ENCODE peak calls at places on chromosomes 3 and 15, in four cellular contexts. One of them, this sample, is unnamed.

GRCh38 chr15:55362641-55363040 is 43.6 kb downstream of the PIGB start:
- DNase-seq in RWPE2: no peak
- DNase-seq in OCI-LY7: no peak
- DNase-seq in neural crest cell: no peak
- DNase-seq in this sample: no peak

GRCh38 chr3:43448098-43448497 is 161.8 kb downstream of the SNRK start:
- DNase-seq in OCI-LY7: no peak
- DNase-seq in neural crest cell: no peak
- DNase-seq in RWPE2: no peak
- DNase-seq in this sample: no peak

GRCh38 chr15:63905131-63905530 is 71.4 kb upstream of the HERC1 start:
- DNase-seq in neural crest cell: no peak
- DNase-seq in RWPE2: no peak
- DNase-seq in OCI-LY7: no peak
- DNase-seq in this sample: no peak

GRCh38 chr15:60128000-60128376 is 123.9 kb downstream of the FOXB1 start:
- DNase-seq in RWPE2: no peak
- DNase-seq in OCI-LY7: no peak
- DNase-seq in neural crest cell: no peak
- DNase-seq in this sample: no peak

GRCh38 chr3:22319446-22319845 is 568.4 kb upstream of the ZNF385D start:
- DNase-seq in OCI-LY7: no peak
- DNase-seq in neural crest cell: no peak
- DNase-seq in RWPE2: no peak
- DNase-seq in this sample: no peak

GRCh38 chr3:38226273-38226672 is 39.3 kb upstream of the SLC22A13 start:
- DNase-seq in OCI-LY7: no peak
- DNase-seq in neural crest cell: no peak
- DNase-seq in RWPE2: no peak
- DNase-seq in this sample: no peak

GRCh38 chr15:40293905-40294895 is 11.3 kb upstream of the ANKRD63 start:
- DNase-seq in neural crest cell: peak; percentile 39
- DNase-seq in RWPE2: no peak
- DNase-seq in OCI-LY7: no peak
- DNase-seq in this sample: peak; percentile 84

GRCh38 chr3:96007650-96008195 is 806.7 kb upstream of the EPHA6 start:
- DNase-seq in OCI-LY7: no peak
- DNase-seq in RWPE2: no peak
- DNase-seq in neural crest cell: no peak
- DNase-seq in this sample: no peak

GRCh38 chr3:117874904-117875874 is 1159.5 kb downstream of the IGSF11 start:
- DNase-seq in OCI-LY7: no peak
- DNase-seq in RWPE2: no peak
- DNase-seq in neural crest cell: no peak
- DNase-seq in this sample: no peak

GRCh38 chr3:4889896-4890295 is 89.3 kb upstream of the BHLHE40 start:
- DNase-seq in neural crest cell: no peak
- DNase-seq in OCI-LY7: no peak
- DNase-seq in RWPE2: no peak
- DNase-seq in this sample: no peak

GRCh38 chr15:73239564-73240208 is 129.1 kb downstream of the HCN4 start:
- DNase-seq in OCI-LY7: no peak
- DNase-seq in neural crest cell: no peak
- DNase-seq in RWPE2: no peak
- DNase-seq in this sample: no peak

GRCh38 chr3:187019542-187020072 is 89.3 kb downstream of the ST6GAL1 start:
- DNase-seq in RWPE2: no peak
- DNase-seq in OCI-LY7: peak; percentile 46
- DNase-seq in neural crest cell: no peak
- DNase-seq in this sample: no peak

GRCh38 chr3:114834175-114834940 is 312.7 kb downstream of the ZBTB20 start:
- DNase-seq in RWPE2: no peak
- DNase-seq in neural crest cell: no peak
- DNase-seq in OCI-LY7: no peak
- DNase-seq in this sample: no peak

GRCh38 chr3:194976049-194976451 is 290.4 kb downstream of the FAM43A start:
- DNase-seq in neural crest cell: no peak
- DNase-seq in OCI-LY7: no peak
- DNase-seq in RWPE2: no peak
- DNase-seq in this sample: no peak

GRCh38 chr15:45660231-45660979 is 25.6 kb downstream of the SQOR start:
- DNase-seq in RWPE2: no peak
- DNase-seq in neural crest cell: no peak
- DNase-seq in OCI-LY7: no peak
- DNase-seq in this sample: no peak

GRCh38 chr3:173725507-173725906 is 328.0 kb downstream of the NLGN1 start:
- DNase-seq in neural crest cell: no peak
- DNase-seq in RWPE2: no peak
- DNase-seq in OCI-LY7: no peak
- DNase-seq in this sample: no peak

GRCh38 chr3:12351145-12351544 is 62.3 kb downstream of the PPARG start:
- DNase-seq in OCI-LY7: no peak
- DNase-seq in RWPE2: no peak
- DNase-seq in neural crest cell: no peak
- DNase-seq in this sample: no peak

GRCh38 chr3:196163212-196163611 is 48.0 kb downstream of the ZDHHC19 start:
- DNase-seq in neural crest cell: no peak
- DNase-seq in OCI-LY7: no peak
- DNase-seq in RWPE2: no peak
- DNase-seq in this sample: peak; percentile 10

GRCh38 chr15:80586141-80586540 is 109.0 kb upstream of the ABHD17C start:
- DNase-seq in neural crest cell: no peak
- DNase-seq in OCI-LY7: no peak
- DNase-seq in RWPE2: peak; percentile 15
- DNase-seq in this sample: no peak

GRCh38 chr15:41904487-41905359 is 10.9 kb upstream of the SPTBN5 start:
- DNase-seq in neural crest cell: peak; percentile 77
- DNase-seq in OCI-LY7: peak; percentile 69
- DNase-seq in RWPE2: no peak
- DNase-seq in this sample: no peak

GRCh38 chr3:13419356-13420050 is 619 bp downstream of the NUP210 start:
- DNase-seq in neural crest cell: peak; percentile 26
- DNase-seq in RWPE2: no peak
- DNase-seq in OCI-LY7: peak; percentile 72
- DNase-seq in this sample: no peak

GRCh38 chr3:191593486-191593885 is 132.5 kb downstream of the PYDC2 start:
- DNase-seq in OCI-LY7: no peak
- DNase-seq in neural crest cell: no peak
- DNase-seq in RWPE2: no peak
- DNase-seq in this sample: no peak

GRCh38 chr3:43627360-43627759 is 5.5 kb upstream of the ANO10 start:
- DNase-seq in neural crest cell: no peak
- DNase-seq in OCI-LY7: no peak
- DNase-seq in RWPE2: no peak
- DNase-seq in this sample: no peak

GRCh38 chr3:67292356-67293225 is 294.5 kb downstream of the KBTBD8 start:
- DNase-seq in neural crest cell: no peak
- DNase-seq in RWPE2: no peak
- DNase-seq in OCI-LY7: no peak
- DNase-seq in this sample: no peak

GRCh38 chr3:137110392-137110996 is 152.7 kb downstream of the IL20RB start:
- DNase-seq in OCI-LY7: peak; percentile 27
- DNase-seq in neural crest cell: no peak
- DNase-seq in RWPE2: no peak
- DNase-seq in this sample: no peak

GRCh38 chr3:141384157-141384556 is 15.9 kb downstream of the ZBTB38 start:
- DNase-seq in RWPE2: no peak
- DNase-seq in OCI-LY7: no peak
- DNase-seq in neural crest cell: no peak
- DNase-seq in this sample: no peak

GRCh38 chr3:134299185-134299887 is 48.7 kb upstream of the RYK start:
- DNase-seq in RWPE2: no peak
- DNase-seq in neural crest cell: no peak
- DNase-seq in OCI-LY7: no peak
- DNase-seq in this sample: no peak
- TF ChIP-seq CTCF in RWPE2: peak; percentile 41
- TF ChIP-seq CTCF in neural crest cell: peak; percentile 50
- TF ChIP-seq CTCF in OCI-LY7: no peak
- TF ChIP-seq CTCF in this sample: peak; percentile 78

DNA sequence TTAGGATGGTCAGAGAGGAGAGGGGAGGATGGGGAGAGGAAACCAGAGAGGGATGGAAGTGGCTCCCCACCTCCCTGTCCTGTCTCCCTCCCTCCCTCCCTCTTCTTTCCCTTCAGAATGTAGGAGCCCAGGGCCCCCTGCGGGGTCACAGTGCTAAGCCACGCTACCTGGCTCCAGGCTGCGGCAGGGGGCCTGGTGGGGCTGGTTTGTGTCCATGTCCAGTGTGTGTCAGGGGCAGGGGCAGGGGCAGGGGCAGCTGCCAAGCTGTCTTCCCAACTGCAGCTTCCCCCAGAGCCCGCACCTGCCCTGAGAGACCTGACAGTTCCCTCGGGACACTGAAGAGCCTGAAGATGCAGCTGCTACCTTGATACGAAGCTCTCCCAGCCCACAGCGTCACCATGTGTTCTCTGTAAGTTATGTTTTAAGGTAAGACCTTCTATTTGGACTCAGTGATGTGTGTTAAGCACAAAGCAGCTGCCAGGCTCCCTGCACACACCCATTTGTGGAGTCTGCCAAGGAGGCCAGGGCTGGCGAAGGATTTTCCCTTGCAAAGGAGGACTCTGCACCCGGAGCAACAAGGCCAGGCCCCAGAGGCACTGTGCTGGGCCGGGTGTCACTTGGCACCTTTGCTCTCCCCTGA is 121.8 kb upstream of the SMAD3 start:
- DNase-seq in OCI-LY7: peak; percentile 93
- DNase-seq in neural crest cell: no peak
- DNase-seq in RWPE2: peak; percentile 62
- DNase-seq in this sample: no peak
- TF ChIP-seq CTCF in OCI-LY7: peak; percentile 72
- TF ChIP-seq CTCF in neural crest cell: no peak
- TF ChIP-seq CTCF in RWPE2: peak; percentile 41
- TF ChIP-seq CTCF in this sample: no peak

DNA sequence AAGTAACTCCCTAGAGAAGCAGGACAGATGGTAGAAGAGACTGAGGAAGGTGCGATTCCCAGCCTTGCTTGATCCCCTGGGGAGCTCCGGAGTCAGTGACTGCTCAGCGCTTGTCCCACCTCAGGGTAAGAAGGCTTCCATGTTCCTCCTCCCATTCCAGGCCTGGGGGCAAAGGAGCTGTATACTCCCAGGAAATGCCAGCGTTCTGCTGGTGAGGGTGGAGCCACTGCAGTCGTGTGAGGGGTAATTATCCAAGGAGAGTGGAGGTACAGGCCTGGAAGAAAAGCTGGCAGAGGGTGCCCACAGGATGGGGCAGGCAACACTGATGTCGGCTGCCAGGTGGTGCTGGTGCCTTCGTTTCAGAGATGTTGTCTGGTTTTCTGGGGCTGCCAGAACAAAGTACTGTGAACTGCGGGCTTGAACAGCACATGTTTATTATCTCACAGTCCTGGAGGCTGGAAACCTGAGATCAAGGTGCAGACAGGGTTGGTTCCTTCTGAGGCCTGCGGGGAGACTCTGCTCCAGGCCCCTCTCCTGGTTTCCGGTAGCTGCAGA is 12.1 kb upstream of the APBA2 start:
- DNase-seq in OCI-LY7: no peak
- DNase-seq in neural crest cell: no peak
- DNase-seq in RWPE2: no peak
- DNase-seq in this sample: peak; percentile 47
- TF ChIP-seq CTCF in OCI-LY7: no peak
- TF ChIP-seq CTCF in neural crest cell: no peak
- TF ChIP-seq CTCF in RWPE2: no peak
- TF ChIP-seq CTCF in this sample: peak; percentile 67

GRCh38 chr3:153165211-153165815 is 3.3 kb downstream of the RAP2B start:
- DNase-seq in OCI-LY7: peak; percentile 26
- DNase-seq in neural crest cell: no peak
- DNase-seq in RWPE2: no peak
- DNase-seq in this sample: no peak
- TF ChIP-seq CTCF in OCI-LY7: peak; percentile 74
- TF ChIP-seq CTCF in neural crest cell: peak; percentile 50
- TF ChIP-seq CTCF in RWPE2: peak; percentile 49
- TF ChIP-seq CTCF in this sample: peak; percentile 80

DNA sequence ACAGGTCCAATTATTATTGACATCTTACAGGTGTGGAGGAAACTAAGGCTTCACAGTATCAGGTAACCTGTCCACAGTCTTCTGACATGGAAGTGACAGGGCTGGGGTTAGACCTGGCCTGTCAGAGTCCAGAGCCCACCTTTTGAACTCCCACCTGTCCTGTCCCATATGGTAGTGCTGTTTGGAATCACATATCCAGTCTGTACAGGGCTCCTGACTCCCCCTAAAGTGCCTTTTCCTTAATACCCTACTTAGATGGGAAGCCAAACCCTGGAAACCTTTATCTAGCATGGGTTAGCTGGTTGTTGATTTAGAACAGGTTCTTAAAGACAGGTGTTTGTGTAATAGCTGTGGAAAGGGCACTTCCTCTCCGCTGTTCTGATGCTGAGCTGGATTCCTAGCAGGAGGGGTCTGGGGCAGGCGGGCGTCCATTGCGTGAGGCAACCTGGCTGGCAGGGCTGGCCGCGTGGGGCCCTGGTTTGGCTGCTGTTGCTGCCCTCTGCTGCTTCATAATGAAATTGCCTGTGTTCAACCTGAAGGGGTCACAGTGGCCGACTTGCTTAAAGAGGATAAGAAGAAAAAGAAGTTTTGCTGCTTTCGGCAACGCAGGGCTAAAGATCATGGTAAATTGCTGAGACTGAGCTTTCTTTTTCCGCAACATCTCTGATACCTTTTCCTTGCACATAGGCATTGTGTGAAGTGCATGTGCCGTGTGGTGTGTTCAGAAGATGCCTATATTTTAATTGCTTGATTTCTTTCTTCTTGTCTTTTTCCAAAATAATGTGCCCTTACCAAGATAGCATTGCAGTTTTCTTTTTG is 136.2 kb downstream of the CHDH start:
- DNase-seq in RWPE2: no peak
- DNase-seq in neural crest cell: peak; percentile 78
- DNase-seq in OCI-LY7: peak; percentile 59
- DNase-seq in this sample: no peak
- TF ChIP-seq CTCF in RWPE2: peak; percentile 84
- TF ChIP-seq CTCF in neural crest cell: peak; percentile 90
- TF ChIP-seq CTCF in OCI-LY7: peak; percentile 85
- TF ChIP-seq CTCF in this sample: peak; percentile 90

DNA sequence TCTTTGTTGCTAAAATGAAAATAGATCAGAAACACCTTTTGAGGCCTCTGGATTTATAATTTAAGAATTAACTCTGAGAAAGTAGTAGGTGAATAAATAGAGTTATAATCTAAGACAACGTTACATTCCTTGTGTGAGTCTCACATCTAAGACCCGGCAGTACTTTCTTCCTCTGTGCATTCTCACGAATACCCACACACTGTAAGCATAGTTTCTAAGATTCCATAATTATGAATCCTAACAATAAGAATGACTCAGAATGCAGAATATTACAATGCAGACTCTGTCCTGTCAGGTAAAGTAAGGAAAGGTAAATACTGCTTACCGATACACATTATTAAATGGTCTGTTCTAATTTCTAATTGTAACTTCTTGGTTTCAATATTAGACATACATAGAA is 257.7 kb upstream of the CNTN6 start:
- DNase-seq in RWPE2: no peak
- DNase-seq in neural crest cell: no peak
- DNase-seq in OCI-LY7: no peak
- DNase-seq in this sample: no peak
- TF ChIP-seq CTCF in RWPE2: no peak
- TF ChIP-seq CTCF in neural crest cell: no peak
- TF ChIP-seq CTCF in OCI-LY7: no peak
- TF ChIP-seq CTCF in this sample: no peak

This sample was measured in chondrocyte.